ENCODE peak calls at places on chromosomes 5 and 9, in four cellular contexts. One of them, this sample, is unnamed.
A peak's percentile ranks its signal among the peaks of the same experiment; 100 is the strongest.

GRCh38 chr5:93894471-93895354 is 153.3 kb upstream of the POU5F2 start:
- DNase-seq in cardiac fibroblast: peak; percentile 29
- DNase-seq in epithelial cell of esophagus: peak; percentile 24
- DNase-seq in pancreas: no peak
- DNase-seq in this sample: no peak

GRCh38 chr5:4862500-4862899 is 277.6 kb upstream of the ADAMTS16 start:
- DNase-seq in pancreas: no peak
- DNase-seq in epithelial cell of esophagus: peak; percentile 59
- DNase-seq in cardiac fibroblast: peak; percentile 64
- DNase-seq in this sample: no peak

GRCh38 chr9:134218230-134218629 is 53.9 kb upstream of the RNU6ATAC start:
- DNase-seq in epithelial cell of esophagus: no peak
- DNase-seq in cardiac fibroblast: no peak
- DNase-seq in pancreas: no peak
- DNase-seq in this sample: no peak

GRCh38 chr5:150058480-150059126 is 27.8 kb downstream of the CSF1R start:
- DNase-seq in epithelial cell of esophagus: peak; percentile 69
- DNase-seq in cardiac fibroblast: peak; percentile 90
- DNase-seq in pancreas: no peak
- DNase-seq in this sample: no peak

GRCh38 chr5:180047667-180048066 is 23.9 kb downstream of the RNF130 start:
- DNase-seq in cardiac fibroblast: peak; percentile 55
- DNase-seq in epithelial cell of esophagus: no peak
- DNase-seq in pancreas: peak; percentile 64
- DNase-seq in this sample: no peak

GRCh38 chr5:54311178-54311811 is 922 bp upstream of the ARL15 start:
- DNase-seq in cardiac fibroblast: peak; percentile 28
- DNase-seq in pancreas: no peak
- DNase-seq in epithelial cell of esophagus: peak; percentile 30
- DNase-seq in this sample: no peak

GRCh38 chr5:181194489-181195248 is 10.3 kb downstream of the TRIM7 start:
- DNase-seq in epithelial cell of esophagus: no peak
- DNase-seq in cardiac fibroblast: no peak
- DNase-seq in pancreas: no peak
- DNase-seq in this sample: no peak

GRCh38 chr5:177130211-177131018 is 3.2 kb upstream of the NSD1 start:
- DNase-seq in epithelial cell of esophagus: peak; percentile 52
- DNase-seq in cardiac fibroblast: peak; percentile 34
- DNase-seq in pancreas: no peak
- DNase-seq in this sample: no peak

GRCh38 chr9:98958271-98958989 is 14.7 kb downstream of the COL15A1 start:
- DNase-seq in pancreas: no peak
- DNase-seq in cardiac fibroblast: peak; percentile 84
- DNase-seq in epithelial cell of esophagus: no peak
- DNase-seq in this sample: no peak

GRCh38 chr5:96483878-96484277 is 50.8 kb upstream of the PCSK1 start:
- DNase-seq in pancreas: no peak
- DNase-seq in epithelial cell of esophagus: peak; percentile 76
- DNase-seq in cardiac fibroblast: peak; percentile 68
- DNase-seq in this sample: no peak

GRCh38 chr5:157926953-157927352 is 68.0 kb upstream of the CLINT1 start:
- DNase-seq in cardiac fibroblast: no peak
- DNase-seq in epithelial cell of esophagus: no peak
- DNase-seq in pancreas: no peak
- DNase-seq in this sample: no peak

GRCh38 chr9:109313351-109313750 is 7.5 kb downstream of the EPB41L4B start:
- DNase-seq in cardiac fibroblast: no peak
- DNase-seq in epithelial cell of esophagus: no peak
- DNase-seq in pancreas: no peak
- DNase-seq in this sample: no peak

GRCh38 chr5:132251220-132251725 is 6.2 kb upstream of the PDLIM4 start:
- DNase-seq in pancreas: no peak
- DNase-seq in epithelial cell of esophagus: no peak
- DNase-seq in cardiac fibroblast: peak; percentile 39
- DNase-seq in this sample: no peak

GRCh38 chr5:100758306-100758705 is 144.8 kb downstream of the ST8SIA4 start:
- DNase-seq in pancreas: no peak
- DNase-seq in cardiac fibroblast: no peak
- DNase-seq in epithelial cell of esophagus: no peak
- DNase-seq in this sample: no peak

GRCh38 chr5:61519728-61520277 is 187.7 kb downstream of the ZSWIM6 start:
- DNase-seq in cardiac fibroblast: no peak
- DNase-seq in epithelial cell of esophagus: no peak
- DNase-seq in pancreas: no peak
- DNase-seq in this sample: no peak

GRCh38 chr9:134688661-134689319 is 47.2 kb downstream of the COL5A1 start:
- DNase-seq in cardiac fibroblast: no peak
- DNase-seq in epithelial cell of esophagus: no peak
- DNase-seq in pancreas: no peak
- DNase-seq in this sample: no peak

GRCh38 chr5:23027341-23027740 is 174.2 kb upstream of the CDH12 start:
- DNase-seq in cardiac fibroblast: no peak
- DNase-seq in pancreas: no peak
- DNase-seq in epithelial cell of esophagus: no peak
- DNase-seq in this sample: no peak

GRCh38 chr5:157025093-157025698 is 33.7 kb downstream of the HAVCR1 start:
- DNase-seq in cardiac fibroblast: no peak
- DNase-seq in epithelial cell of esophagus: no peak
- DNase-seq in pancreas: no peak
- DNase-seq in this sample: no peak

GRCh38 chr9:105114956-105115728 is 129.3 kb upstream of the SLC44A1 start:
- DNase-seq in epithelial cell of esophagus: no peak
- DNase-seq in pancreas: no peak
- DNase-seq in cardiac fibroblast: peak; percentile 44
- DNase-seq in this sample: no peak

GRCh38 chr5:40605295-40605958 is 74.3 kb upstream of the PTGER4 start:
- DNase-seq in cardiac fibroblast: peak; percentile 59
- DNase-seq in epithelial cell of esophagus: peak; percentile 63
- DNase-seq in pancreas: no peak
- DNase-seq in this sample: no peak

GRCh38 chr9:104769655-104770054 is 5.7 kb downstream of the NIPSNAP3B start:
- DNase-seq in epithelial cell of esophagus: no peak
- DNase-seq in cardiac fibroblast: no peak
- DNase-seq in pancreas: no peak
- DNase-seq in this sample: no peak

GRCh38 chr5:77418601-77419591 is 73.2 kb downstream of the WDR41 start:
- DNase-seq in pancreas: no peak
- DNase-seq in cardiac fibroblast: peak; percentile 72
- DNase-seq in epithelial cell of esophagus: peak; percentile 47
- DNase-seq in this sample: no peak

GRCh38 chr9:70421272-70422180 is 7.1 kb upstream of the KLF9 start:
- DNase-seq in pancreas: peak; percentile 19
- DNase-seq in epithelial cell of esophagus: peak; percentile 15
- DNase-seq in cardiac fibroblast: peak; percentile 62
- DNase-seq in this sample: no peak

GRCh38 chr9:116165912-116166311 is 12.3 kb downstream of the PAPPA start:
- DNase-seq in cardiac fibroblast: no peak
- DNase-seq in pancreas: no peak
- DNase-seq in epithelial cell of esophagus: peak; percentile 59
- DNase-seq in this sample: no peak

GRCh38 chr5:109347252-109347888 is 62.4 kb downstream of the PJA2 start:
- DNase-seq in pancreas: no peak
- DNase-seq in epithelial cell of esophagus: no peak
- DNase-seq in cardiac fibroblast: no peak
- DNase-seq in this sample: no peak

GRCh38 chr9:133246507-133247390 is 28.3 kb downstream of the ABO start:
- DNase-seq in pancreas: no peak
- DNase-seq in epithelial cell of esophagus: no peak
- DNase-seq in cardiac fibroblast: no peak
- DNase-seq in this sample: no peak

GRCh38 chr9:114777841-114778240 is 28.0 kb downstream of the TNFSF15 start:
- DNase-seq in cardiac fibroblast: peak; percentile 32
- DNase-seq in epithelial cell of esophagus: no peak
- DNase-seq in pancreas: no peak
- DNase-seq in this sample: no peak

GRCh38 chr5:43040287-43041098 is at the start of gene ANXA2R:
- DNase-seq in cardiac fibroblast: peak; percentile 98
- DNase-seq in pancreas: peak; percentile 67
- DNase-seq in epithelial cell of esophagus: peak; percentile 97
- DNase-seq in this sample: peak; percentile 62

GRCh38 chr9:100619194-100619593 is 41.3 kb downstream of the CAVIN4 start:
- DNase-seq in cardiac fibroblast: no peak
- DNase-seq in epithelial cell of esophagus: no peak
- DNase-seq in pancreas: no peak
- DNase-seq in this sample: no peak

GRCh38 chr5:103442756-103443155 is 119.8 kb downstream of the NUDT12 start:
- DNase-seq in cardiac fibroblast: no peak
- DNase-seq in pancreas: no peak
- DNase-seq in epithelial cell of esophagus: no peak
- DNase-seq in this sample: no peak

GRCh38 chr9:97491216-97491999 is 10.1 kb upstream of the TMOD1 start:
- DNase-seq in epithelial cell of esophagus: no peak
- DNase-seq in cardiac fibroblast: no peak
- DNase-seq in pancreas: no peak
- DNase-seq in this sample: no peak

GRCh38 chr5:113338628-113339027 is 96.2 kb downstream of the TSSK1B start:
- DNase-seq in epithelial cell of esophagus: no peak
- DNase-seq in pancreas: no peak
- DNase-seq in cardiac fibroblast: peak; percentile 64
- DNase-seq in this sample: no peak

DNA sequence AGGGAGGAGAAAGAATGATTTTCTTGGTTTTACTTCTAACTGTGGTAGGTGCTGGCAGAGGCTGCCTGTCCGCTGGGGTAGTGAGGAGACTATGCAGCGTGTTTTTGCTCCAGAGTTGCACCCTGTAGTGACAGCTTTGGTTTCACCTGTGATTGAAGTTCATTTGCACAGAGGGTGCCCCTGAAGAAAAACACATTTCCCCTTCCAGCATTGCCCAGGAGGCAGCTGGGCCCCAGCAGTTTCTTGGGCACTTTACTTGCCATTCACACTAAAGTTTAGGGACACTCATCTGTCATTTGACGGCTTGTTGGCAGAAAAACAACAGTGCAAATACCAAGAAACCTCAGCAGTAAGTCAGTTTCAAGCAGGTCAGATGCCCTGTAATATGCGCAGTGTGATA is 136.0 kb upstream of the PUM3 start:
- DNase-seq in epithelial cell of esophagus: no peak
- DNase-seq in pancreas: no peak
- DNase-seq in cardiac fibroblast: no peak
- DNase-seq in this sample: no peak
- TF ChIP-seq CTCF in epithelial cell of esophagus: no peak
- TF ChIP-seq CTCF in pancreas: no peak
- TF ChIP-seq CTCF in cardiac fibroblast: no peak
- TF ChIP-seq CTCF in this sample: no peak

GRCh38 chr9:129675656-129676055 is 10.2 kb downstream of the PRRX2 start:
- DNase-seq in cardiac fibroblast: no peak
- DNase-seq in pancreas: no peak
- DNase-seq in epithelial cell of esophagus: no peak
- DNase-seq in this sample: no peak

GRCh38 chr9:129676287-129676686 is 10.8 kb downstream of the PRRX2 start:
- DNase-seq in cardiac fibroblast: no peak
- DNase-seq in pancreas: no peak
- DNase-seq in epithelial cell of esophagus: no peak
- DNase-seq in this sample: no peak

GRCh38 chr9:129678844-129679243 is 13.4 kb downstream of the PRRX2 start:
- DNase-seq in pancreas: no peak
- DNase-seq in cardiac fibroblast: no peak
- DNase-seq in epithelial cell of esophagus: no peak
- DNase-seq in this sample: no peak

GRCh38 chr9:129677456-129677855 is 12.0 kb downstream of the PRRX2 start:
- DNase-seq in pancreas: no peak
- DNase-seq in cardiac fibroblast: no peak
- DNase-seq in epithelial cell of esophagus: no peak
- DNase-seq in this sample: no peak

GRCh38 chr9:129676970-129677369 is 11.5 kb downstream of the PRRX2 start:
- DNase-seq in pancreas: no peak
- DNase-seq in epithelial cell of esophagus: no peak
- DNase-seq in cardiac fibroblast: peak; percentile 53
- DNase-seq in this sample: no peak
- TF ChIP-seq CTCF in pancreas: no peak
- TF ChIP-seq CTCF in epithelial cell of esophagus: no peak
- TF ChIP-seq CTCF in cardiac fibroblast: no peak
- TF ChIP-seq CTCF in this sample: no peak

GRCh38 chr5:68661237-68661636 is 432.6 kb upstream of the SLC30A5 start:
- DNase-seq in cardiac fibroblast: peak; percentile 68
- DNase-seq in pancreas: no peak
- DNase-seq in epithelial cell of esophagus: peak; percentile 62
- DNase-seq in this sample: peak; percentile 40
- TF ChIP-seq CTCF in cardiac fibroblast: peak; percentile 63
- TF ChIP-seq CTCF in pancreas: no peak
- TF ChIP-seq CTCF in epithelial cell of esophagus: peak; percentile 64
- TF ChIP-seq CTCF in this sample: peak; percentile 36

GRCh38 chr5:59169768-59170150 is 586.9 kb downstream of the RAB3C start:
- DNase-seq in cardiac fibroblast: no peak
- DNase-seq in epithelial cell of esophagus: no peak
- DNase-seq in pancreas: no peak
- DNase-seq in this sample: no peak
- TF ChIP-seq CTCF in cardiac fibroblast: no peak
- TF ChIP-seq CTCF in epithelial cell of esophagus: no peak
- TF ChIP-seq CTCF in pancreas: no peak
- TF ChIP-seq CTCF in this sample: no peak

This sample was measured in GM10248.